ENCODE peak calls at places on chromosomes 7 and 10, in six cellular contexts. B, Y, Q, S, Z and D are unnamed samples.

GRCh38 chr7:20116869-20117268 is 100.3 kb downstream of the MACC1 start:
- DNase-seq in Z (no peak), Q (no peak), B (no peak), S (no peak), Y (no peak), D (no peak)

GRCh38 chr7:95430864-95431263 is 4.0 kb downstream of the PON2 start:
- DNase-seq in Z (peak; percentile 64), B (no peak), Y (peak; percentile 35), S (no peak), Q (no peak), D (no peak)

GRCh38 chr7:108004220-108005142 is 1.5 kb upstream of the LAMB1 start:
- DNase-seq in S (no peak), Y (peak; percentile 90), Q (no peak), B (no peak), Z (peak; percentile 48), D (peak; percentile 44)

GRCh38 chr7:125847055-125847454 is 917.4 kb upstream of the POT1 start:
- DNase-seq in B (no peak), Y (no peak), Z (no peak), S (no peak), Q (no peak), D (no peak)

GRCh38 chr7:108109216-108109908 is 20.8 kb downstream of the LAMB4 start:
- DNase-seq in Q (no peak), S (peak; percentile 19), Z (no peak), Y (peak; percentile 33), B (peak; percentile 38), D (no peak)

GRCh38 chr10:44977287-44978212 is 1.1 kb downstream of the DEPP1 start:
- DNase-seq in Q (no peak), Y (no peak), Z (no peak), B (no peak), S (no peak), D (no peak)

GRCh38 chr7:45416846-45417245 is 157.3 kb upstream of the ADCY1 start:
- DNase-seq in Z (no peak), Y (no peak), B (no peak), S (no peak), Q (no peak), D (no peak)

GRCh38 chr10:26573674-26574073 is 123.8 kb upstream of the PDSS1 start:
- DNase-seq in S (no peak), Q (no peak), Z (no peak), Y (no peak), B (no peak), D (no peak)

GRCh38 chr10:69088801-69089501 is 1.0 kb downstream of the SRGN start:
- DNase-seq in Z (peak; percentile 80), S (peak; percentile 78), Q (no peak), B (no peak), Y (peak; percentile 80), D (no peak)

GRCh38 chr10:7696545-7696944 is 6.6 kb upstream of the ITIH2 start:
- DNase-seq in S (no peak), Y (peak; percentile 23), Z (no peak), Q (no peak), B (no peak), D (no peak)

GRCh38 chr10:112915590-112916572 is 34.2 kb upstream of the TCF7L2 start:
- DNase-seq in B (no peak), Q (no peak), Z (no peak), S (no peak), Y (no peak), D (no peak)

GRCh38 chr7:113698556-113699220 is 220.1 kb downstream of the PPP1R3A start:
- DNase-seq in Y (peak; percentile 46), Z (peak; percentile 34), B (no peak), Q (no peak), S (no peak), D (peak; percentile 32)

GRCh38 chr7:3056713-3057388 is 13.2 kb upstream of the CARD11 start:
- DNase-seq in Z (no peak), Q (no peak), S (no peak), Y (no peak), B (peak; percentile 46), D (no peak)

GRCh38 chr10:99681553-99681952 is 22.2 kb downstream of the ENTPD7 start:
- DNase-seq in Z (peak; percentile 28), B (no peak), Q (no peak), S (no peak), Y (peak; percentile 91), D (no peak)

GRCh38 chr7:128174391-128174790 is 66.7 kb upstream of the LEP start:
- DNase-seq in Q (no peak), Z (no peak), B (no peak), Y (no peak), S (no peak), D (no peak)

GRCh38 chr7:55435466-55435865 is 70.3 kb downstream of the LANCL2 start:
- DNase-seq in Y (no peak), Z (no peak), Q (no peak), S (no peak), B (no peak), D (no peak)

GRCh38 chr7:2824678-2825461 is 19.2 kb downstream of the GNA12 start:
- DNase-seq in Z (no peak), Q (no peak), B (no peak), Y (no peak), S (no peak), D (peak; percentile 38)

GRCh38 chr10:97433430-97434001 is 7.5 kb downstream of the PGAM1 start:
- DNase-seq in Z (no peak), Y (no peak), Q (no peak), S (no peak), B (no peak), D (no peak)

GRCh38 chr7:8418627-8419245 is 14.7 kb upstream of the NXPH1 start:
- DNase-seq in B (peak; percentile 79), Q (no peak), Y (peak; percentile 73), S (peak; percentile 61), Z (peak; percentile 52), D (peak; percentile 46)

GRCh38 chr7:107564553-107565298 is 955 bp downstream of the DUS4L start:
- DNase-seq in S (no peak), Q (no peak), B (no peak), Z (peak; percentile 18), Y (peak; percentile 62), D (no peak)

GRCh38 chr10:26090762-26091161 is 125.8 kb upstream of the GAD2 start:
- DNase-seq in Q (no peak), Y (no peak), S (no peak), B (no peak), Z (no peak), D (no peak)

GRCh38 chr10:11896549-11897200 is 73.5 kb downstream of the PROSER2 start:
- DNase-seq in B (no peak), Q (no peak), Y (no peak), S (no peak), Z (no peak), D (no peak)

GRCh38 chr10:84205049-84205852 is 10.9 kb downstream of the CDHR1 start:
- DNase-seq in Q (peak; percentile 73), Z (peak; percentile 59), Y (peak; percentile 53), S (peak; percentile 73), B (peak; percentile 1), D (peak; percentile 70)

GRCh38 chr7:42272793-42273665 is 36.0 kb upstream of the GLI3 start:
- DNase-seq in S (no peak), Z (peak; percentile 79), Q (no peak), Y (peak; percentile 76), B (no peak), D (no peak)

GRCh38 chr10:88471909-88472308 is 111.2 kb downstream of the RNLS start:
- DNase-seq in Y (peak; percentile 27), S (no peak), Z (no peak), Q (no peak), B (no peak), D (no peak)

GRCh38 chr10:132532784-132533560 is 4.6 kb upstream of the INPP5A start:
- DNase-seq in Q (no peak), Y (no peak), Z (peak; percentile 92), S (no peak), B (no peak), D (no peak)

GRCh38 chr10:71527135-71527534 is 130.4 kb downstream of the CDH23 start:
- DNase-seq in Q (no peak), S (no peak), Z (no peak), Y (no peak), B (no peak), D (peak; percentile 89)

GRCh38 chr7:137984181-137985041 is 17.5 kb downstream of the CREB3L2 start:
- DNase-seq in S (no peak), Y (no peak), B (no peak), Q (no peak), Z (no peak), D (no peak)

GRCh38 chr7:17774248-17774647 is 166.0 kb downstream of the SNX13 start:
- DNase-seq in Y (peak; percentile 75), Z (peak; percentile 77), S (no peak), B (no peak), Q (no peak), D (no peak)

GRCh38 chr10:78973901-78974408 is 94.8 kb upstream of the ZMIZ1 start:
- DNase-seq in Q (no peak), S (peak; percentile 49), Y (peak; percentile 89), Z (peak; percentile 40), B (peak; percentile 86), D (peak; percentile 76)

GRCh38 chr7:154591544-154591943 is 411.4 kb downstream of the PAXIP1 start:
- DNase-seq in Y (no peak), B (no peak), Q (no peak), Z (no peak), S (no peak), D (no peak)